ENCODE peak calls at places on chromosomes 3 and 15, in eight cellular contexts. M, G, J, F, Z, R, E and B are unnamed samples. For H3K27me3, the result is how much of the 10 kb centered on the place peaks cover.

GRCh38 chr3:127640031-127640355 is 11.0 kb downstream of the PODXL2 start:
- DNase-seq in M (no peak), G (no peak), J (no peak), F (no peak), Z (no peak), R (no peak), E (no peak), B (no peak)

GRCh38 chr15:43433160-43433559 is 59.8 kb downstream of the TP53BP1 start:
- DNase-seq in M (no peak), G (peak), J (no peak), F (no peak), Z (no peak), R (no peak), E (no peak), B (no peak)

GRCh38 chr3:58041182-58041825 is 33.1 kb downstream of the FLNB start:
- DNase-seq in M (no peak), G (peak), J (no peak), F (no peak), Z (no peak), R (no peak), E (no peak), B (no peak)

GRCh38 chr3:130826516-130826915 is 67.4 kb upstream of the ATP2C1 start:
- DNase-seq in M (no peak), G (no peak), J (no peak), F (no peak), Z (no peak), R (no peak), E (no peak), B (peak)

GRCh38 chr3:11570251-11570650 is 73.5 kb downstream of the VGLL4 start:
- DNase-seq in M (peak), G (no peak), J (no peak), F (no peak), Z (no peak), R (peak), E (no peak), B (no peak)

GRCh38 chr3:60094392-60094947 is 1044.6 kb upstream of the CFAP20DC start:
- DNase-seq in M (no peak), G (no peak), J (no peak), F (no peak), Z (no peak), R (no peak), E (no peak), B (no peak)

GRCh38 chr15:74888716-74889115 is 1.1 kb upstream of the MPI start:
- DNase-seq in M (no peak), G (no peak), J (no peak), F (no peak), Z (no peak), R (no peak), E (no peak), B (no peak)

GRCh38 chr3:59764131-59764530 is 714.3 kb upstream of the CFAP20DC start:
- DNase-seq in M (no peak), G (peak), J (no peak), F (no peak), Z (no peak), R (no peak), E (no peak), B (no peak)

GRCh38 chr3:53579636-53580035 is 85.2 kb downstream of the CACNA1D start:
- DNase-seq in M (no peak), G (no peak), J (no peak), F (no peak), Z (no peak), R (no peak), E (no peak), B (no peak)

GRCh38 chr3:24128195-24129005 is 183.3 kb downstream of the NR1D2 start:
- DNase-seq in M (no peak), G (peak), J (no peak), F (no peak), Z (peak), R (no peak), E (no peak), B (peak)

GRCh38 chr3:58404396-58404795 is 29.2 kb downstream of the PDHB start:
- DNase-seq in M (no peak), G (peak), J (no peak), F (no peak), Z (no peak), R (peak), E (no peak), B (no peak)

GRCh38 chr3:61666615-61667320 is 105.4 kb downstream of the PTPRG start:
- DNase-seq in M (no peak), G (peak), J (no peak), F (no peak), Z (no peak), R (no peak), E (no peak), B (no peak)

GRCh38 chr3:113297741-113298320 is 86.5 kb downstream of the BOC start:
- DNase-seq in M (no peak), G (no peak), J (no peak), F (no peak), Z (no peak), R (no peak), E (no peak), B (no peak)

GRCh38 chr15:68223171-68223570 is 6.4 kb downstream of the CLN6 start:
- DNase-seq in M (peak), G (no peak), J (no peak), F (no peak), Z (no peak), R (no peak), E (no peak), B (no peak)

GRCh38 chr3:171293142-171293782 is 166.9 kb downstream of the TNIK start:
- DNase-seq in M (no peak), G (no peak), J (no peak), F (no peak), Z (no peak), R (no peak), E (no peak), B (no peak)

GRCh38 chr3:190911382-190911781 is 48.9 kb upstream of the GMNC start:
- DNase-seq in M (no peak), G (no peak), J (no peak), F (no peak), Z (peak), R (no peak), E (no peak), B (no peak)

GRCh38 chr3:40593351-40593750 is 68.6 kb downstream of the ZNF621 start:
- DNase-seq in M (no peak), G (peak), J (no peak), F (no peak), Z (no peak), R (no peak), E (no peak), B (no peak)

GRCh38 chr3:112773864-112774263 is 72.8 kb downstream of the CD200R1L start:
- DNase-seq in M (no peak), G (peak), J (no peak), F (no peak), Z (no peak), R (no peak), E (no peak), B (peak)

GRCh38 chr3:149373235-149374125 is 4.0 kb downstream of the TM4SF1 start:
- DNase-seq in M (no peak), G (peak), J (no peak), F (no peak), Z (no peak), R (no peak), E (no peak), B (no peak)

GRCh38 chr3:46883252-46884185 is 6.0 kb downstream of the PTH1R start:
- DNase-seq in M (no peak), G (peak), J (no peak), F (peak), Z (no peak), R (peak), E (no peak), B (no peak)

GRCh38 chr3:10744098-10744465 is 71.9 kb upstream of the SLC6A11 start:
- DNase-seq in M (no peak), G (no peak), J (peak), F (peak), Z (peak), R (peak), E (no peak), B (peak)

GRCh38 chr15:82159922-82160321 is 102.6 kb downstream of the EFL1 start:
- DNase-seq in M (no peak), G (peak), J (no peak), F (peak), Z (peak), R (no peak), E (no peak), B (no peak)

GRCh38 chr3:99638244-99638948 is at the start of gene COL8A1:
- DNase-seq in M (peak), G (peak), J (peak), F (peak), Z (no peak), R (no peak), E (peak), B (peak)

GRCh38 chr15:74920472-74920871 is 13.8 kb upstream of the FAM219B start:
- DNase-seq in M (no peak), G (peak), J (no peak), F (no peak), Z (no peak), R (no peak), E (no peak), B (no peak)

GRCh38 chr3:62876064-62876463 is 848 bp upstream of the CADPS start:
- DNase-seq in M (no peak), G (peak), J (peak), F (peak), Z (no peak), R (no peak), E (peak), B (no peak)

GRCh38 chr3:59243476-59243875 is 193.7 kb upstream of the CFAP20DC start:
- DNase-seq in M (no peak), G (peak), J (no peak), F (no peak), Z (no peak), R (no peak), E (no peak), B (no peak)

GRCh38 chr3:55167586-55168317 is 239.9 kb upstream of the LRTM1 start:
- DNase-seq in M (no peak), G (peak), J (no peak), F (no peak), Z (no peak), R (no peak), E (no peak), B (no peak)

GRCh38 chr3:37249717-37250116 is 75.3 kb upstream of the LRRFIP2 start:
- DNase-seq in M (no peak), G (peak), J (no peak), F (no peak), Z (no peak), R (no peak), E (no peak), B (no peak)

GRCh38 chr15:58921267-58921666 is 12.2 kb downstream of the SLTM start:
- DNase-seq in M (no peak), G (no peak), J (no peak), F (no peak), Z (no peak), R (no peak), E (no peak), B (no peak)

GRCh38 chr15:91281991-91282390 is 181.9 kb downstream of the SV2B start:
- DNase-seq in M (no peak), G (no peak), J (no peak), F (no peak), Z (no peak), R (no peak), E (no peak), B (no peak)

GRCh38 chr3:9078561-9079240 is 115.4 kb upstream of the RAD18 start:
- DNase-seq in M (no peak), G (no peak), J (no peak), F (peak), Z (peak), R (no peak), E (no peak), B (no peak)

GRCh38 chr3:147925272-147925671 is 516.1 kb downstream of the ZIC1 start:
- DNase-seq in M (no peak), G (peak), J (no peak), F (no peak), Z (no peak), R (no peak), E (no peak), B (no peak)

GRCh38 chr3:141680620-141681389 is 57.3 kb upstream of the RNF7 start:
- DNase-seq in M (no peak), G (peak), J (no peak), F (peak), Z (no peak), R (peak), E (peak), B (no peak)

GRCh38 chr3:153379516-153379915 is 217.5 kb downstream of the RAP2B start:
- DNase-seq in M (no peak), G (peak), J (no peak), F (no peak), Z (no peak), R (no peak), E (no peak), B (no peak)

GRCh38 chr3:26989042-26989441 is 366.5 kb downstream of the LRRC3B start:
- DNase-seq in M (no peak), G (no peak), J (no peak), F (no peak), Z (no peak), R (no peak), E (no peak), B (no peak)

GRCh38 chr3:43894176-43895049 is 203.7 kb downstream of the ABHD5 start:
- DNase-seq in M (peak), G (peak), J (peak), F (peak), Z (peak), R (peak), E (peak), B (peak)

GRCh38 chr3:18635215-18635614 is 210.1 kb upstream of the SATB1 start:
- DNase-seq in M (no peak), G (no peak), J (peak), F (no peak), Z (no peak), R (no peak), E (no peak), B (no peak)

GRCh38 chr3:47057212-47057671 is 77.8 kb downstream of the NBEAL2 start:
- DNase-seq in M (no peak), G (peak), J (no peak), F (no peak), Z (no peak), R (no peak), E (no peak), B (no peak)

GRCh38 chr15:88804257-88804656 is 1.0 kb downstream of the ACAN start:
- DNase-seq in M (no peak), G (no peak), J (no peak), F (no peak), Z (no peak), R (no peak), E (no peak), B (no peak)

GRCh38 chr15:88802991-88803240 is 320 bp upstream of the ACAN start:
- DNase-seq in M (no peak), G (no peak), J (no peak), F (no peak), Z (no peak), R (no peak), E (no peak), B (no peak)

GRCh38 chr15:88803241-88803919 is at the start of gene ACAN:
- DNase-seq in M (no peak), G (no peak), J (no peak), F (peak), Z (no peak), R (no peak), E (no peak), B (no peak)

GRCh38 chr15:88803920-88804247 is 648 bp downstream of the ACAN start:
- DNase-seq in M (no peak), G (no peak), J (no peak), F (peak), Z (no peak), R (no peak), E (no peak), B (no peak)

GRCh38 chr15:88802250-88802990 is 816 bp upstream of the ACAN start:
- DNase-seq in M (no peak), G (no peak), J (no peak), F (no peak), Z (no peak), R (no peak), E (no peak), B (no peak)
- H3K27me3 ChIP-seq in M (under half), G (under half), J (under half), F (half or more), Z (under half), R (half or more), E (half or more), B (half or more)

GRCh38 chr3:193777524-193777923 is 184.5 kb downstream of the OPA1 start:
- DNase-seq in M (no peak), G (no peak), J (peak), F (no peak), Z (no peak), R (peak), E (no peak), B (no peak)
- H3K27me3 ChIP-seq in M (half or more), G (under half), J (under half), F (half or more), Z (under half), R (under half), E (half or more), B (under half)

GRCh38 chr15:28098360-28098765 is 752 bp downstream of the OCA2 start:
- DNase-seq in M (no peak), G (no peak), J (no peak), F (no peak), Z (no peak), R (no peak), E (no peak), B (no peak)

GRCh38 chr15:28096411-28096719 is 2.8 kb downstream of the OCA2 start:
- DNase-seq in M (no peak), G (peak), J (no peak), F (no peak), Z (no peak), R (no peak), E (no peak), B (no peak)

GRCh38 chr15:28098766-28099554 is at the start of gene OCA2:
- DNase-seq in M (peak), G (peak), J (peak), F (peak), Z (no peak), R (peak), E (no peak), B (no peak)

GRCh38 chr15:28096720-28097431 is 2.2 kb downstream of the OCA2 start:
- DNase-seq in M (peak), G (peak), J (no peak), F (peak), Z (no peak), R (no peak), E (no peak), B (no peak)

GRCh38 chr15:28097656-28098359 is 1.3 kb downstream of the OCA2 start:
- DNase-seq in M (peak), G (no peak), J (no peak), F (no peak), Z (no peak), R (no peak), E (no peak), B (no peak)
- H3K27me3 ChIP-seq in M (under half), G (under half), J (under half), F (half or more), Z (under half), R (under half), E (half or more), B (under half)

DNA sequence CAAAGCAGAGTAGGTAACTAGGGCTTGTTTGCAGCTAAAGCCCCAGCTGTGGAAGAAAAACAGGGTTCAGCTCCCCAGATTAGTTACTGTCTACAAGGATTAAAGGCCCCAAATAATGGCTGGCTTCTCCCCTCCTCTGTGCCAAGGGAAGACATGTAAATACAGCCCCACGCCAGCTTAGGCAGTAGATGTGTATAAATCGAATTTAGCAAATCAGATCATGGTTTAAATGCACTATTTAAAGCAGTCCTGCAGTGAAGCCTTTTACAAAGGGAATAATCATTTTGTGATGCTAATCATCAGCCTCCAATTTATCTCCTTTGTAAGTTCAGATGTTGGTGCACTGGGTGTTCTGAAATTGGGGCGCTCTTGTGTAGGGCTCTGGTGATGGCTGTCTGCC is 46.7 kb upstream of the POLG start:
- DNase-seq in M (no peak), G (no peak), J (no peak), F (no peak), Z (no peak), R (no peak), E (no peak), B (no peak)
- H3K27me3 ChIP-seq in M (half or more), G (under half), J (under half), F (half or more), Z (under half), R (under half), E (half or more), B (under half)

DNA sequence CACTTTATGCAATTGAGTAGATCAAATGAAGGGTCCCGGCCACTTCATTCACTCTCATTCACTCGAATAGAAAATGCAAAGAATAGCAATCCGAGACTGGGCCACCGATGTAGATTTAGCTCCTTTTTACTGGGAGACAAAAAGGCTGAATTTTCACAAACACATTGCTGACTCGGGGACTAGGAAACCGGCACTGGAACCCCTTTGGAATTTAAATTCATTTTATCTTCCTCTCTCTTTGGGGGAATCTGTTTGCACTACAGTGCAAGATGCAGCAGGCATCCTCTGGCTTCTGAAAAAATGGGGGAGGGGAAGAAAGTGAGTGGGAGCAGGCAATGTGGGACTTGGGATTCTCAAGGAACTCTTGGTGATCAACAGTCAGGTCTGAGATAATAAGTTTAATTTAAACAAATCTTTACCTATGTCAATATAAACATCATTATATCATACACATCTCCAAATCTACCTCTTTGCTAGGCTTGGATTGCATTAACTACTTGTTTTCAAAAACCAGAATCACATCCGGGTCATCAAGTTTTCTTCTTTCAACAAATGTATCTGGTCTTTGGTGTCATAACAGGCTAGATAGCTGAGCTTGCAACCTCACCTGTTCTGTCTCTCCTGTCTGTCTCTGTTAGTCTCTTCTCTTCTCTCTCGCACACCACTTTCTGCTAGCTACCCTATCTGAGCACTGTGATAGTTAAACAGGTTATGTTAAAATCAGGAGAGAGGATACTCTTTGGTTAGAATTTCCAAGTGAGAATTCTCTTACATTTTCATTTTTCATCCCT is 6.6 kb downstream of the FOXB1 start:
- DNase-seq in M (no peak), G (no peak), J (no peak), F (peak), Z (no peak), R (no peak), E (no peak), B (no peak)
- H3K27me3 ChIP-seq in M (half or more), G (under half), J (under half), F (under half), Z (half or more), R (half or more), E (half or more), B (under half)

GRCh38 chr3:115787818-115788217 is 164.5 kb downstream of the GAP43 start:
- DNase-seq in M (no peak), G (no peak), J (no peak), F (no peak), Z (no peak), R (no peak), E (no peak), B (no peak)
- H3K27me3 ChIP-seq in M (under half), G (under half), J (under half), F (under half), Z (under half), R (under half), E (under half), B (under half)

GRCh38 chr3:38646630-38647029 is 2.9 kb downstream of the SCN5A start:
- DNase-seq in M (peak), G (no peak), J (peak), F (peak), Z (no peak), R (no peak), E (no peak), B (no peak)
- H3K27me3 ChIP-seq in M (under half), G (under half), J (under half), F (under half), Z (under half), R (under half), E (under half), B (under half)

GRCh38 chr3:13197281-13197680 is 124.1 kb upstream of the IQSEC1 start:
- DNase-seq in M (no peak), G (no peak), J (no peak), F (no peak), Z (no peak), R (no peak), E (no peak), B (no peak)
- H3K27me3 ChIP-seq in M (half or more), G (under half), J (under half), F (under half), Z (under half), R (under half), E (under half), B (under half)